ENCODE peak calls at places on chromosomes 3 and 15, in seven cellular contexts. J is activated naive CD8-positive, alpha-beta T cell treated with anti-CD3 and anti-CD28 coated beads, Interleukin-2, amount 50 U/mL, for 16 hours; K is left colon; N is occipital lobe; W is AG04450; G is HEK293T; D is stimulated activated CD4-positive, alpha-beta T cell treated with anti-CD3 and anti-CD28 coated beads, Interleukin-4, amount 100 ng/mL, for 48 hours. I is an unnamed sample.

GRCh38 chr3:18657858-18658820 is 233.0 kb upstream of the SATB1 start:
- DNase-seq in G (no peak), N (no peak), J (no peak), K (no peak), W (no peak), D (no peak), I (no peak)

GRCh38 chr15:29268706-29269484 is 727 bp downstream of the NSMCE3 start:
- DNase-seq in J (no peak), N (no peak), W (no peak), G (peak; percentile 12), K (peak; percentile 28), D (peak; percentile 23), I (no peak)

GRCh38 chr3:128649264-128649663 is 1.4 kb downstream of the RPN1 start:
- DNase-seq in N (no peak), G (no peak), D (no peak), J (no peak), K (no peak), W (no peak), I (no peak)

GRCh38 chr15:75836953-75837321 is 6.3 kb upstream of the UBE2Q2 start:
- DNase-seq in G (no peak), N (no peak), J (no peak), K (no peak), W (no peak), D (peak; percentile 28), I (peak; percentile 23)

GRCh38 chr3:150130404-150131100 is 159.9 kb upstream of the PFN2 start:
- DNase-seq in K (no peak), D (no peak), J (no peak), W (no peak), N (no peak), G (no peak), I (no peak)

GRCh38 chr3:10508619-10509260 is 3.4 kb upstream of the ATP2B2 start:
- DNase-seq in G (no peak), J (no peak), K (no peak), W (no peak), N (no peak), D (no peak), I (no peak)

GRCh38 chr3:51544011-51544775 is 5.7 kb downstream of the RAD54L2 start:
- DNase-seq in J (no peak), N (no peak), W (no peak), K (no peak), G (no peak), D (no peak), I (no peak)

GRCh38 chr3:150613709-150614480 is 10.8 kb downstream of the SELENOT start:
- DNase-seq in K (no peak), J (no peak), N (no peak), D (no peak), W (no peak), G (no peak), I (no peak)

GRCh38 chr15:74391604-74392401 is 24.4 kb upstream of the CYP11A1 start:
- DNase-seq in D (no peak), J (no peak), N (no peak), W (no peak), G (no peak), K (no peak), I (no peak)

I was measured in AG09319.